ENCODE peak calls at places on chromosomes 3 and 15, in eight cellular contexts. One of them, this sample, is unnamed.

GRCh38 chr15:48090666-48091065 is 30.1 kb upstream of the SLC24A5 start:
- DNase-seq in lower lobe of right lung: no peak
- DNase-seq in psoas muscle: no peak
- DNase-seq in aorta: no peak
- DNase-seq in A673: no peak
- DNase-seq in PC-9: no peak
- DNase-seq in mammary epithelial cell: no peak
- DNase-seq in endothelial cell of umbilical vein: no peak
- DNase-seq in this sample: no peak

GRCh38 chr3:13087320-13087985 is 14.2 kb upstream of the IQSEC1 start:
- DNase-seq in lower lobe of right lung: no peak
- DNase-seq in psoas muscle: no peak
- DNase-seq in aorta: no peak
- DNase-seq in A673: no peak
- DNase-seq in PC-9: no peak
- DNase-seq in mammary epithelial cell: no peak
- DNase-seq in endothelial cell of umbilical vein: no peak
- DNase-seq in this sample: no peak

GRCh38 chr3:111923821-111924220 is 55.0 kb upstream of the ABHD10 start:
- DNase-seq in lower lobe of right lung: no peak
- DNase-seq in psoas muscle: no peak
- DNase-seq in aorta: no peak
- DNase-seq in A673: no peak
- DNase-seq in PC-9: peak
- DNase-seq in mammary epithelial cell: no peak
- DNase-seq in endothelial cell of umbilical vein: no peak
- DNase-seq in this sample: no peak

GRCh38 chr15:62090988-62091387 is 24.2 kb downstream of the C2CD4A start:
- DNase-seq in lower lobe of right lung: no peak
- DNase-seq in psoas muscle: no peak
- DNase-seq in aorta: no peak
- DNase-seq in A673: no peak
- DNase-seq in PC-9: no peak
- DNase-seq in mammary epithelial cell: no peak
- DNase-seq in endothelial cell of umbilical vein: no peak
- DNase-seq in this sample: no peak

GRCh38 chr3:126924458-126924857 is 58.5 kb upstream of the PLXNA1 start:
- DNase-seq in lower lobe of right lung: no peak
- DNase-seq in psoas muscle: no peak
- DNase-seq in aorta: no peak
- DNase-seq in A673: no peak
- DNase-seq in PC-9: no peak
- DNase-seq in mammary epithelial cell: no peak
- DNase-seq in endothelial cell of umbilical vein: no peak
- DNase-seq in this sample: no peak

GRCh38 chr15:45157974-45158373 is 28.2 kb downstream of the DUOX1 start:
- DNase-seq in lower lobe of right lung: no peak
- DNase-seq in psoas muscle: no peak
- DNase-seq in aorta: no peak
- DNase-seq in A673: peak
- DNase-seq in PC-9: no peak
- DNase-seq in mammary epithelial cell: peak
- DNase-seq in endothelial cell of umbilical vein: no peak
- DNase-seq in this sample: no peak

GRCh38 chr3:48088056-48088748 is 72.0 kb upstream of the MAP4 start:
- DNase-seq in lower lobe of right lung: no peak
- DNase-seq in psoas muscle: no peak
- DNase-seq in aorta: no peak
- DNase-seq in A673: peak
- DNase-seq in PC-9: no peak
- DNase-seq in mammary epithelial cell: no peak
- DNase-seq in endothelial cell of umbilical vein: no peak
- DNase-seq in this sample: no peak

GRCh38 chr15:76954744-76955143 is 23.2 kb downstream of the RCN2 start:
- DNase-seq in lower lobe of right lung: no peak
- DNase-seq in psoas muscle: no peak
- DNase-seq in aorta: no peak
- DNase-seq in A673: peak
- DNase-seq in PC-9: no peak
- DNase-seq in mammary epithelial cell: peak
- DNase-seq in endothelial cell of umbilical vein: no peak
- DNase-seq in this sample: no peak

GRCh38 chr15:81293728-81294500 is 30.0 kb downstream of the STARD5 start:
- DNase-seq in lower lobe of right lung: peak
- DNase-seq in psoas muscle: no peak
- DNase-seq in aorta: peak
- DNase-seq in A673: no peak
- DNase-seq in PC-9: no peak
- DNase-seq in mammary epithelial cell: no peak
- DNase-seq in endothelial cell of umbilical vein: no peak
- DNase-seq in this sample: peak

GRCh38 chr15:73647259-73648026 is 14.3 kb upstream of the NPTN start:
- DNase-seq in lower lobe of right lung: no peak
- DNase-seq in psoas muscle: no peak
- DNase-seq in aorta: no peak
- DNase-seq in A673: no peak
- DNase-seq in PC-9: peak
- DNase-seq in mammary epithelial cell: peak
- DNase-seq in endothelial cell of umbilical vein: no peak
- DNase-seq in this sample: no peak

GRCh38 chr3:106262976-106263375 is 394.2 kb upstream of the CBLB start:
- DNase-seq in lower lobe of right lung: no peak
- DNase-seq in psoas muscle: no peak
- DNase-seq in aorta: no peak
- DNase-seq in A673: no peak
- DNase-seq in PC-9: no peak
- DNase-seq in mammary epithelial cell: no peak
- DNase-seq in endothelial cell of umbilical vein: no peak
- DNase-seq in this sample: no peak

GRCh38 chr3:58326267-58326932 is 6.3 kb upstream of the PXK start:
- DNase-seq in lower lobe of right lung: no peak
- DNase-seq in psoas muscle: no peak
- DNase-seq in aorta: no peak
- DNase-seq in A673: no peak
- DNase-seq in PC-9: no peak
- DNase-seq in mammary epithelial cell: no peak
- DNase-seq in endothelial cell of umbilical vein: no peak
- DNase-seq in this sample: no peak

GRCh38 chr3:150744041-150745026 is 18.6 kb downstream of the SIAH2 start:
- DNase-seq in lower lobe of right lung: no peak
- DNase-seq in psoas muscle: no peak
- DNase-seq in aorta: no peak
- DNase-seq in A673: peak
- DNase-seq in PC-9: no peak
- DNase-seq in mammary epithelial cell: peak
- DNase-seq in endothelial cell of umbilical vein: no peak
- DNase-seq in this sample: no peak

GRCh38 chr3:180018588-180018987 is 18.1 kb downstream of the PEX5L start:
- DNase-seq in lower lobe of right lung: no peak
- DNase-seq in psoas muscle: no peak
- DNase-seq in aorta: no peak
- DNase-seq in A673: no peak
- DNase-seq in PC-9: no peak
- DNase-seq in mammary epithelial cell: no peak
- DNase-seq in endothelial cell of umbilical vein: no peak
- DNase-seq in this sample: no peak

GRCh38 chr15:22893081-22893480 is 54.6 kb downstream of the NIPA2 start:
- DNase-seq in lower lobe of right lung: no peak
- DNase-seq in psoas muscle: no peak
- DNase-seq in aorta: no peak
- DNase-seq in A673: no peak
- DNase-seq in PC-9: no peak
- DNase-seq in mammary epithelial cell: no peak
- DNase-seq in endothelial cell of umbilical vein: no peak
- DNase-seq in this sample: no peak

GRCh38 chr3:112858410-112859069 is 11.9 kb upstream of the CD200R1L start:
- DNase-seq in lower lobe of right lung: no peak
- DNase-seq in psoas muscle: no peak
- DNase-seq in aorta: no peak
- DNase-seq in A673: no peak
- DNase-seq in PC-9: no peak
- DNase-seq in mammary epithelial cell: peak
- DNase-seq in endothelial cell of umbilical vein: no peak
- DNase-seq in this sample: no peak

GRCh38 chr3:151216641-151217040 is 13.6 kb upstream of the GPR171 start:
- DNase-seq in lower lobe of right lung: no peak
- DNase-seq in psoas muscle: no peak
- DNase-seq in aorta: no peak
- DNase-seq in A673: no peak
- DNase-seq in PC-9: no peak
- DNase-seq in mammary epithelial cell: no peak
- DNase-seq in endothelial cell of umbilical vein: no peak
- DNase-seq in this sample: no peak

DNA sequence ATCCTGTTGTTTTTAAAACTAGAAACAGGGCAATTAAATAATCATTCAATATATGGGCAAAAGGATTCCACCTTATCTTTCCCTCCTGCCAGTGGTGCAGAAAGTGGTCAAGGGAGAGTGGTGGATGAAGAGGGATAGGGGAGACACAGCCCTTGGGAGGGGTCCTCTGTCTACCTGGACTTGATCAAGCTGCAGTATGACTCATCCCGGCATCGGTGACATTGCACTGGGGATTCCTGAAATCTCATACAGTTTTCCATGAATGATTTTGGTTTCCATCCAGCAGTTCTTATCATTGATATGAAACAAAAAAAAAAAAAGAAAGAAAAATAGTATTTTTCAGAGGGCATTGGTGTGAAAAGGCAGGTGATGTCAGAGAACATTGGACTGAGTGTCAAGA is 62.9 kb downstream of the CMTM8 start:
- DNase-seq in lower lobe of right lung: no peak
- DNase-seq in psoas muscle: no peak
- DNase-seq in aorta: no peak
- DNase-seq in A673: no peak
- DNase-seq in PC-9: no peak
- DNase-seq in mammary epithelial cell: no peak
- DNase-seq in endothelial cell of umbilical vein: no peak
- DNase-seq in this sample: no peak
- H3K27ac ChIP-seq in lower lobe of right lung: no peak
- H3K27ac ChIP-seq in psoas muscle: no peak
- H3K27ac ChIP-seq in aorta: no peak
- H3K27ac ChIP-seq in A673: no peak
- H3K27ac ChIP-seq in PC-9: no peak
- H3K27ac ChIP-seq in mammary epithelial cell: no peak
- H3K27ac ChIP-seq in endothelial cell of umbilical vein: no peak
- H3K27ac ChIP-seq in this sample: no peak

GRCh38 chr3:123329636-123330340 is 119.1 kb downstream of the ADCY5 start:
- DNase-seq in lower lobe of right lung: peak
- DNase-seq in psoas muscle: no peak
- DNase-seq in aorta: peak
- DNase-seq in A673: no peak
- DNase-seq in PC-9: no peak
- DNase-seq in mammary epithelial cell: no peak
- DNase-seq in endothelial cell of umbilical vein: no peak
- DNase-seq in this sample: no peak
- H3K4me3 ChIP-seq in lower lobe of right lung: no peak
- H3K4me3 ChIP-seq in psoas muscle: no peak
- H3K4me3 ChIP-seq in aorta: no peak
- H3K4me3 ChIP-seq in A673: no peak
- H3K4me3 ChIP-seq in PC-9: no peak
- H3K4me3 ChIP-seq in mammary epithelial cell: no peak
- H3K4me3 ChIP-seq in endothelial cell of umbilical vein: no peak
- H3K4me3 ChIP-seq in this sample: no peak

GRCh38 chr3:24400015-24400414 is 94.6 kb downstream of the THRB start:
- DNase-seq in lower lobe of right lung: no peak
- DNase-seq in psoas muscle: no peak
- DNase-seq in aorta: no peak
- DNase-seq in A673: no peak
- DNase-seq in PC-9: no peak
- DNase-seq in mammary epithelial cell: no peak
- DNase-seq in endothelial cell of umbilical vein: no peak
- DNase-seq in this sample: no peak

GRCh38 chr3:24401811-24402185 is 92.9 kb downstream of the THRB start:
- DNase-seq in lower lobe of right lung: no peak
- DNase-seq in psoas muscle: no peak
- DNase-seq in aorta: no peak
- DNase-seq in A673: no peak
- DNase-seq in PC-9: no peak
- DNase-seq in mammary epithelial cell: no peak
- DNase-seq in endothelial cell of umbilical vein: no peak
- DNase-seq in this sample: no peak

GRCh38 chr3:24399614-24400013 is 95.0 kb downstream of the THRB start:
- DNase-seq in lower lobe of right lung: no peak
- DNase-seq in psoas muscle: no peak
- DNase-seq in aorta: no peak
- DNase-seq in A673: no peak
- DNase-seq in PC-9: no peak
- DNase-seq in mammary epithelial cell: no peak
- DNase-seq in endothelial cell of umbilical vein: no peak
- DNase-seq in this sample: no peak

GRCh38 chr3:24401090-24401810 is 93.4 kb downstream of the THRB start:
- DNase-seq in lower lobe of right lung: no peak
- DNase-seq in psoas muscle: no peak
- DNase-seq in aorta: peak
- DNase-seq in A673: no peak
- DNase-seq in PC-9: no peak
- DNase-seq in mammary epithelial cell: no peak
- DNase-seq in endothelial cell of umbilical vein: no peak
- DNase-seq in this sample: no peak

GRCh38 chr3:24400450-24400849 is 94.2 kb downstream of the THRB start:
- DNase-seq in lower lobe of right lung: no peak
- DNase-seq in psoas muscle: no peak
- DNase-seq in aorta: no peak
- DNase-seq in A673: no peak
- DNase-seq in PC-9: no peak
- DNase-seq in mammary epithelial cell: no peak
- DNase-seq in endothelial cell of umbilical vein: no peak
- DNase-seq in this sample: no peak
- H3K27ac ChIP-seq in lower lobe of right lung: no peak
- H3K27ac ChIP-seq in psoas muscle: peak
- H3K27ac ChIP-seq in aorta: peak
- H3K27ac ChIP-seq in A673: no peak
- H3K27ac ChIP-seq in PC-9: no peak
- H3K27ac ChIP-seq in mammary epithelial cell: no peak
- H3K27ac ChIP-seq in endothelial cell of umbilical vein: no peak
- H3K27ac ChIP-seq in this sample: no peak

GRCh38 chr3:38345879-38346583 is 554 bp upstream of the XYLB start:
- DNase-seq in lower lobe of right lung: no peak
- DNase-seq in psoas muscle: no peak
- DNase-seq in aorta: peak
- DNase-seq in A673: no peak
- DNase-seq in PC-9: no peak
- DNase-seq in mammary epithelial cell: no peak
- DNase-seq in endothelial cell of umbilical vein: no peak
- DNase-seq in this sample: no peak

GRCh38 chr3:38346584-38347410 is at the start of gene XYLB:
- DNase-seq in lower lobe of right lung: peak
- DNase-seq in psoas muscle: peak
- DNase-seq in aorta: peak
- DNase-seq in A673: peak
- DNase-seq in PC-9: peak
- DNase-seq in mammary epithelial cell: peak
- DNase-seq in endothelial cell of umbilical vein: peak
- DNase-seq in this sample: peak

GRCh38 chr3:38349684-38350359 is 3.2 kb downstream of the XYLB start:
- DNase-seq in lower lobe of right lung: no peak
- DNase-seq in psoas muscle: no peak
- DNase-seq in aorta: no peak
- DNase-seq in A673: peak
- DNase-seq in PC-9: no peak
- DNase-seq in mammary epithelial cell: no peak
- DNase-seq in endothelial cell of umbilical vein: no peak
- DNase-seq in this sample: no peak

GRCh38 chr3:38348903-38349302 is 2.3 kb downstream of the XYLB start:
- DNase-seq in lower lobe of right lung: no peak
- DNase-seq in psoas muscle: no peak
- DNase-seq in aorta: no peak
- DNase-seq in A673: peak
- DNase-seq in PC-9: no peak
- DNase-seq in mammary epithelial cell: peak
- DNase-seq in endothelial cell of umbilical vein: peak
- DNase-seq in this sample: no peak

GRCh38 chr3:38347421-38348200 is 1.0 kb downstream of the XYLB start:
- DNase-seq in lower lobe of right lung: no peak
- DNase-seq in psoas muscle: no peak
- DNase-seq in aorta: no peak
- DNase-seq in A673: no peak
- DNase-seq in PC-9: no peak
- DNase-seq in mammary epithelial cell: no peak
- DNase-seq in endothelial cell of umbilical vein: no peak
- DNase-seq in this sample: no peak
- H3K4me3 ChIP-seq in lower lobe of right lung: peak
- H3K4me3 ChIP-seq in psoas muscle: peak
- H3K4me3 ChIP-seq in aorta: no peak
- H3K4me3 ChIP-seq in A673: peak
- H3K4me3 ChIP-seq in PC-9: peak
- H3K4me3 ChIP-seq in mammary epithelial cell: peak
- H3K4me3 ChIP-seq in endothelial cell of umbilical vein: peak
- H3K4me3 ChIP-seq in this sample: peak